ENCODE peak calls at places on chromosomes 5 and 9, in four cellular contexts. R, K, B and L are unnamed samples.

GRCh38 chr5:42811591-42812392 is at the start of gene SELENOP:
- DNase-seq in R (peak; percentile 52), K (no peak), B (peak; percentile 22), L (peak; percentile 35)

GRCh38 chr5:141172381-141173204 is at the start of gene PCDHB7:
- DNase-seq in R (no peak), K (peak; percentile 12), B (peak; percentile 29), L (peak; percentile 19)

GRCh38 chr5:88269222-88269771 is 652 bp upstream of the TMEM161B start:
- DNase-seq in R (no peak), K (no peak), B (no peak), L (peak; percentile 10)

GRCh38 chr9:91790912-91791311 is 159.1 kb downstream of the ROR2 start:
- DNase-seq in R (no peak), K (no peak), B (no peak), L (no peak)

GRCh38 chr9:126957687-126958053 is 43.1 kb downstream of the RALGPS1 start:
- DNase-seq in R (no peak), K (no peak), B (no peak), L (no peak)

GRCh38 chr5:56112526-56113121 is 117.9 kb upstream of the IL6ST start:
- DNase-seq in R (no peak), K (no peak), B (no peak), L (peak; percentile 36)

GRCh38 chr9:83062653-83063527 is at the start of gene RASEF:
- DNase-seq in R (no peak), K (peak; percentile 33), B (peak; percentile 70), L (peak; percentile 65)

GRCh38 chr5:172958268-172959046 is 767 bp upstream of the RPL26L1 start:
- DNase-seq in R (peak; percentile 83), K (peak; percentile 59), B (peak; percentile 76), L (peak; percentile 98)

GRCh38 chr5:79753087-79753486 is 63.5 kb downstream of the CMYA5 start:
- DNase-seq in R (no peak), K (no peak), B (no peak), L (no peak)

GRCh38 chr5:179468696-179469095 is 81.7 kb upstream of the RUFY1 start:
- DNase-seq in R (no peak), K (no peak), B (no peak), L (no peak)